ENCODE peak calls at places on chromosomes 13 and 19, in seven cellular contexts. S is upper lobe of right lung; Q is Calu3; G is tibial artery; C is endothelial cell; H is CD8-positive, alpha-beta T cell; K is WTC11. Z is an unnamed sample.

GRCh38 chr13:91540157-91540736 is 141.8 kb downstream of the GPC5 start:
- DNase-seq in S (no peak), Q (no peak), G (no peak), C (no peak), H (no peak), K (no peak), Z (no peak)

GRCh38 chr19:48842744-48843162 is 6.5 kb upstream of the HSD17B14 start:
- DNase-seq in S (no peak), Q (peak), G (no peak), C (peak), H (peak), K (peak), Z (no peak)

GRCh38 chr13:28464861-28465260 is 30.1 kb downstream of the FLT1 start:
- DNase-seq in S (no peak), Q (no peak), G (no peak), C (no peak), H (no peak), K (no peak), Z (no peak)

GRCh38 chr19:18520848-18521691 is 800 bp downstream of the ELL start:
- DNase-seq in S (peak), Q (no peak), G (no peak), C (peak), H (no peak), K (peak), Z (no peak)

GRCh38 chr13:40123962-40124647 is 468.6 kb downstream of the COG6 start:
- DNase-seq in S (no peak), Q (no peak), G (no peak), C (no peak), H (no peak), K (no peak), Z (no peak)

GRCh38 chr13:93183302-93183701 is 43.3 kb upstream of the GPC6 start:
- DNase-seq in S (no peak), Q (no peak), G (no peak), C (no peak), H (no peak), K (peak), Z (no peak)

GRCh38 chr19:5345895-5346386 is 5.3 kb upstream of the PTPRS start:
- DNase-seq in S (no peak), Q (peak), G (no peak), C (no peak), H (no peak), K (no peak), Z (no peak)

GRCh38 chr19:5536337-5536894 is 31.3 kb downstream of the TINCR start:
- DNase-seq in S (peak), Q (peak), G (no peak), C (peak), H (no peak), K (peak), Z (no peak)

Z was measured in chondrocyte.